ENCODE peak calls at places on chromosomes 6 and 20, in seven cellular contexts. V is upper lobe of right lung; U is IMR-90; E is cardiac muscle cell; J is keratinocyte; I is GM23248; M is naive thymus-derived CD4-positive, alpha-beta T cell. H is an unnamed sample.

GRCh38 chr20:15375836-15376235 is 1038.4 kb upstream of the FLRT3 start:
- DNase-seq in M (no peak), J (no peak), V (no peak), E (no peak), U (no peak), I (no peak), H (no peak)

GRCh38 chr20:58481541-58482021 is 33.6 kb downstream of the APCDD1L start:
- DNase-seq in U (no peak), I (peak; percentile 63), E (peak; percentile 69), V (no peak), M (no peak), J (no peak), H (no peak)

GRCh38 chr20:58011106-58011946 is 217.1 kb downstream of the ANKRD60 start:
- DNase-seq in U (no peak), J (no peak), I (no peak), E (no peak), V (no peak), M (no peak), H (no peak)

GRCh38 chr6:131381052-131381451 is 192.0 kb upstream of the ARG1 start:
- DNase-seq in U (no peak), V (no peak), E (no peak), I (no peak), J (no peak), M (no peak), H (peak; percentile 29)

GRCh38 chr20:33299111-33299603 is 16.1 kb downstream of the BPIFB1 start:
- DNase-seq in U (peak; percentile 23), M (peak; percentile 52), E (peak; percentile 65), I (peak; percentile 63), V (peak; percentile 85), J (no peak), H (peak; percentile 79)

GRCh38 chr6:148617522-148617921 is 129.3 kb upstream of the UST start:
- DNase-seq in U (peak; percentile 56), E (peak; percentile 42), V (no peak), M (no peak), I (peak; percentile 41), J (no peak), H (no peak)

GRCh38 chr20:45816951-45817651 is 4.7 kb downstream of the UBE2C start:
- DNase-seq in M (no peak), J (no peak), V (no peak), U (no peak), I (no peak), E (no peak), H (no peak)

GRCh38 chr6:13544454-13545186 is 29.8 kb upstream of the SIRT5 start:
- DNase-seq in I (no peak), U (no peak), M (no peak), J (no peak), V (no peak), E (no peak), H (no peak)

GRCh38 chr6:11744753-11745152 is 33.9 kb downstream of the ADTRP start:
- DNase-seq in M (no peak), U (peak; percentile 71), J (no peak), V (no peak), E (peak; percentile 92), I (peak; percentile 77), H (no peak)

GRCh38 chr6:13396241-13396792 is 68.0 kb upstream of the TBC1D7 start:
- DNase-seq in I (no peak), E (no peak), J (no peak), U (no peak), V (no peak), M (no peak), H (no peak)

GRCh38 chr6:153312633-153313032 is 181.6 kb upstream of the RGS17 start:
- DNase-seq in V (peak; percentile 87), I (peak; percentile 37), J (no peak), M (no peak), E (peak; percentile 68), U (peak; percentile 35), H (no peak)

GRCh38 chr6:52612336-52613096 is 35.7 kb upstream of the TRAM2 start:
- DNase-seq in U (peak; percentile 50), I (peak; percentile 59), J (no peak), V (no peak), E (peak; percentile 32), M (no peak), H (no peak)

GRCh38 chr6:20319520-20320357 is 81.9 kb upstream of the E2F3 start:
- DNase-seq in V (peak; percentile 72), E (no peak), U (no peak), M (peak; percentile 79), J (no peak), I (no peak), H (peak; percentile 22)

GRCh38 chr6:40356242-40356910 is 230.8 kb downstream of the LRFN2 start:
- DNase-seq in M (no peak), J (no peak), E (peak; percentile 28), V (no peak), U (no peak), I (peak; percentile 55), H (peak; percentile 2)

GRCh38 chr20:2984028-2984501 is 59.4 kb upstream of the GNRH2 start:
- DNase-seq in J (no peak), M (no peak), V (no peak), E (no peak), I (peak; percentile 2), U (no peak), H (no peak)

GRCh38 chr6:168302534-168302933 is 17.0 kb downstream of the DACT2 start:
- DNase-seq in E (peak; percentile 33), J (no peak), I (no peak), M (no peak), V (no peak), U (no peak), H (no peak)

DNA sequence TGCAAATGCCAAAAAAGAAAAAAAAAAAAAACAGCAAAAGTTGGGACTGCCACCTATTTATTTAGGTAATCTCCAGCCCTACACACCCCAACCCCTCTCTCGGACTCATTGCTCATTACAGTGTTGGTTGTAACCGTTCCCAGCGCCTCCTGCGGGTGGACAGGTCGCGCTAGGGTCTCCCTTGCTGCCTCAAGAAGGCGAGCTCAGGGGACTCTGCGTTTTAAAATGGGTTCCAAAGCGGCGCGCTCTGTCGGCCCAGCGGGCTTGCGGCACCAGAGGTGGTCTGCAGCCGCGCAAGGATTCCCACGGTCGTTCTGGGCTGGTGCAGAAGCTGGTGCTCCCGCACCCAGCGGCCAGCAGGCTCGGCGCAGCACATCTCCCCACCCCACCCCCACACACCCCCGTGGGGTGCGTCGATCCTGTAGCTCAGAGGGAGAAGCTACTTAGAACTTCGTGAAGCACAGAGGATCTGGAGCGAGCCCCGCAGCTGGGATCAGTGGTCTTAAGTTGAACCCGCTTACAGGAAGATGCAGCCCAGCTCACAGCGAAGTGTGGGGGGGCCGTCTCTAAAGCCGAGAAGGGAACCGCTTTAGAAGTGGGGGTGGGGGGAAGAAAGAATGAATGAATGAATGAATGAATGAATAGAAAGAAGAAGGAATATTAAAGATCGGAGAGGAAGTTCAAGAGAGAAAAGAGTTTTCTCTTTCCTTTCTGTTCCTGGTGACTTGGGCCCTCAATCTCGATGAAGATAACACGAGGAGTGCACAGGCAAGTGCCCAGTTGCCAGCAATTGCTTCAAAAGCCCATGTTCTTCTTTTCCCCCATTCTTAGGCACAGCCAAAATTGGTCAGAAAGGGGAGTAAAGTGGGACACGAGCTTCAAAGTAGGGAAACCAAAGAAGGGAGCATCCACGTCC is 766 bp downstream of the TFAP2A start:
- DNase-seq in V (no peak), E (no peak), U (no peak), J (no peak), I (peak; percentile 65), M (no peak), H (no peak)
- H3K4me1 ChIP-seq in V (peaks cover 33% of the 10 kb centered on the region), E (peaks cover 5% of the 10 kb centered on the region), U (no peaks in the 10 kb centered on the region), J (peaks cover 13% of the 10 kb centered on the region), I (no peaks in the 10 kb centered on the region), M (peaks cover 39% of the 10 kb centered on the region), H (peaks cover 40% of the 10 kb centered on the region)

GRCh38 chr20:40982415-40983145 is 46.0 kb upstream of the TOP1 start:
- DNase-seq in M (no peak), U (no peak), J (no peak), V (no peak), E (no peak), I (no peak), H (no peak)

GRCh38 chr20:40980828-40981310 is 47.8 kb upstream of the TOP1 start:
- DNase-seq in E (no peak), J (no peak), U (no peak), M (no peak), V (no peak), I (no peak), H (no peak)

GRCh38 chr20:40984496-40984895 is 44.1 kb upstream of the TOP1 start:
- DNase-seq in J (no peak), V (no peak), U (no peak), M (no peak), E (no peak), I (no peak), H (no peak)

GRCh38 chr20:40986774-40987173 is 41.8 kb upstream of the TOP1 start:
- DNase-seq in V (no peak), M (no peak), I (no peak), E (no peak), U (no peak), J (no peak), H (no peak)

GRCh38 chr20:40983898-40984297 is 44.7 kb upstream of the TOP1 start:
- DNase-seq in M (no peak), I (no peak), U (no peak), J (no peak), E (no peak), V (no peak), H (no peak)
- H3K27ac ChIP-seq in M (no peak overlapping the region), I (no peak overlapping the region), U (no peak overlapping the region), J (no peak overlapping the region), E (no peak overlapping the region), V (no peak overlapping the region), H (no peak overlapping the region)

GRCh38 chr6:30101939-30102700 is 10.8 kb downstream of the TRIM31 start:
- DNase-seq in U (peak; percentile 77), I (peak; percentile 97), J (peak; percentile 53), V (peak; percentile 96), M (peak; percentile 46), E (peak; percentile 90), H (peak; percentile 93)
- H3K4me1 ChIP-seq in U (peaks cover 6% of the 10 kb centered on the region), I (peaks cover 16% of the 10 kb centered on the region), J (peaks cover 34% of the 10 kb centered on the region), V (peaks cover 31% of the 10 kb centered on the region), M (peaks cover 41% of the 10 kb centered on the region), E (no peaks in the 10 kb centered on the region), H (peaks cover 31% of the 10 kb centered on the region)

GRCh38 chr6:109467696-109468095 is 12.1 kb upstream of the MICAL1 start:
- DNase-seq in U (peak; percentile 55), J (no peak), E (no peak), I (no peak), M (no peak), V (no peak), H (no peak)
- H3K27ac ChIP-seq in U (no peak overlapping the region), J (no peak overlapping the region), E (no peak overlapping the region), I (no peak overlapping the region), M (no peak overlapping the region), V (no peak overlapping the region), H (no peak overlapping the region)

GRCh38 chr20:21102252-21102609 is 3.9 kb downstream of the LINC00237 start:
- DNase-seq in V (no peak), E (no peak), J (no peak), U (no peak), I (no peak), M (no peak), H (no peak)
- H3K4me1 ChIP-seq in V (peaks cover 45% of the 10 kb centered on the region), E (peaks cover 8% of the 10 kb centered on the region), J (peaks cover 11% of the 10 kb centered on the region), U (peaks cover 5% of the 10 kb centered on the region), I (no peaks in the 10 kb centered on the region), M (peaks cover 42% of the 10 kb centered on the region), H (no peaks in the 10 kb centered on the region)

H was measured in heart left ventricle.